ENCODE peak calls at places on chromosomes 16 and 17, in seven cellular contexts. P, C, H, Q, F, L and R are unnamed samples.

GRCh38 chr16:84371553-84371865 is 3.2 kb downstream of the ATP2C2 start:
- DNase-seq in P (no peak), C (no peak), H (no peak), Q (no peak), F (no peak), L (no peak), R (no peak)

GRCh38 chr17:75783069-75783783 is 1.4 kb upstream of the UNK start:
- DNase-seq in P (peak; percentile 59), C (peak; percentile 52), H (peak; percentile 80), Q (no peak), F (peak; percentile 30), L (peak; percentile 83), R (no peak)

GRCh38 chr17:78737332-78737731 is 44.7 kb downstream of the CYTH1 start:
- DNase-seq in P (peak; percentile 54), C (no peak), H (no peak), Q (no peak), F (peak; percentile 81), L (no peak), R (no peak)

GRCh38 chr16:74279266-74279665 is 17.3 kb upstream of the PSMD7 start:
- DNase-seq in P (no peak), C (no peak), H (no peak), Q (no peak), F (no peak), L (no peak), R (no peak)

GRCh38 chr17:8018436-8018835 is 16.0 kb downstream of the GUCY2D start:
- DNase-seq in P (no peak), C (no peak), H (no peak), Q (no peak), F (no peak), L (no peak), R (no peak)

GRCh38 chr16:70665806-70666735 is 19.7 kb downstream of the IL34 start:
- DNase-seq in P (no peak), C (no peak), H (no peak), Q (no peak), F (no peak), L (no peak), R (no peak)

GRCh38 chr17:39921323-39921722 is 2.9 kb upstream of the GSDMB start:
- DNase-seq in P (no peak), C (no peak), H (no peak), Q (no peak), F (no peak), L (no peak), R (no peak)

GRCh38 chr16:72301416-72302048 is 129.6 kb upstream of the PMFBP1 start:
- DNase-seq in P (no peak), C (no peak), H (no peak), Q (no peak), F (no peak), L (no peak), R (no peak)

GRCh38 chr17:72383053-72383847 is 262.4 kb downstream of the SOX9 start:
- DNase-seq in P (peak; percentile 3), C (no peak), H (no peak), Q (peak; percentile 66), F (no peak), L (no peak), R (no peak)

GRCh38 chr17:44438634-44439033 is 49.2 kb upstream of the ITGA2B start:
- DNase-seq in P (no peak), C (no peak), H (no peak), Q (no peak), F (peak; percentile 8), L (no peak), R (no peak)

GRCh38 chr17:36918260-36918691 is 19.0 kb upstream of the LHX1 start:
- DNase-seq in P (peak; percentile 54), C (no peak), H (peak; percentile 10), Q (no peak), F (no peak), L (no peak), R (peak; percentile 61)

GRCh38 chr17:67478266-67479118 is 101.4 kb downstream of the PITPNC1 start:
- DNase-seq in P (no peak), C (no peak), H (no peak), Q (no peak), F (no peak), L (no peak), R (no peak)

GRCh38 chr17:39564201-39564828 is 43.4 kb downstream of the NEUROD2 start:
- DNase-seq in P (no peak), C (no peak), H (peak; percentile 8), Q (peak; percentile 66), F (no peak), L (no peak), R (no peak)

GRCh38 chr17:75738218-75738802 is 17.1 kb downstream of the ITGB4 start:
- DNase-seq in P (peak; percentile 37), C (peak; percentile 57), H (no peak), Q (no peak), F (no peak), L (no peak), R (no peak)

GRCh38 chr16:88639231-88640038 is 1.1 kb downstream of the IL17C start:
- DNase-seq in P (no peak), C (no peak), H (no peak), Q (peak; percentile 93), F (peak; percentile 75), L (no peak), R (peak; percentile 74)

GRCh38 chr16:64017789-64018188 is 1104.1 kb downstream of the CDH11 start:
- DNase-seq in P (no peak), C (no peak), H (no peak), Q (no peak), F (no peak), L (no peak), R (no peak)

GRCh38 chr16:52383071-52383470 is 163.9 kb downstream of the TOX3 start:
- DNase-seq in P (no peak), C (no peak), H (no peak), Q (no peak), F (no peak), L (no peak), R (no peak)

GRCh38 chr17:21289902-21290571 is 5.5 kb downstream of the MAP2K3 start:
- DNase-seq in P (no peak), C (no peak), H (no peak), Q (no peak), F (peak; percentile 46), L (no peak), R (no peak)

GRCh38 chr17:21286771-21287702 is 2.5 kb downstream of the MAP2K3 start:
- DNase-seq in P (no peak), C (peak; percentile 33), H (peak; percentile 12), Q (no peak), F (no peak), L (no peak), R (no peak)

GRCh38 chr17:21287703-21288449 is 3.4 kb downstream of the MAP2K3 start:
- DNase-seq in P (no peak), C (peak; percentile 97), H (peak; percentile 96), Q (no peak), F (peak; percentile 43), L (peak; percentile 83), R (peak; percentile 43)

GRCh38 chr17:21289175-21289901 is 4.8 kb downstream of the MAP2K3 start:
- DNase-seq in P (no peak), C (no peak), H (no peak), Q (no peak), F (no peak), L (no peak), R (no peak)

DNA sequence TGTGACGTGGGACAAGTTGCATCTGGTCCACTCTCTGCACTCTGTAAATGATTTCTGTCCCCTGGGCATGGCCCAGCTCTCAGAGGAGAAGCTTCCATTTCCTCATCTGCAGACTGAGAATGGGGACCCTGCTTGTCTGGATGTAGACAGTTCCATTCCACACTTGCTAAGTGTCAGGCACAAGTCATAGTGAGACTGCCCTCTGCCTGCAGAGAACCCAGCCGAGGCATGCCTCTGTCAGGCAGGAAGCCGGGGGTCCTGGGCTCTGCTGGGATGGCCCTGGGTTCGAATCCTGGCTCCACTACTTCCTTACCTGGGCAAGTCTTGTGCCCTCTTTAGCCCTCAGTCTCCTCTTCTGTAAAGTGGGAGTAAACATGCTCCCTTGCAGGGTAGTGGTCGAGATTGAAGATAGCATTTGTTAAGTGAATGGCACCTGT is 4.1 kb downstream of the MAP2K3 start:
- DNase-seq in P (no peak), C (no peak), H (no peak), Q (no peak), F (no peak), L (peak; percentile 32), R (no peak)
- TF ChIP-seq JUND in P (no peak), C (no peak), H (no peak), Q (no peak), F (no peak), L (no peak), R (no peak)

DNA sequence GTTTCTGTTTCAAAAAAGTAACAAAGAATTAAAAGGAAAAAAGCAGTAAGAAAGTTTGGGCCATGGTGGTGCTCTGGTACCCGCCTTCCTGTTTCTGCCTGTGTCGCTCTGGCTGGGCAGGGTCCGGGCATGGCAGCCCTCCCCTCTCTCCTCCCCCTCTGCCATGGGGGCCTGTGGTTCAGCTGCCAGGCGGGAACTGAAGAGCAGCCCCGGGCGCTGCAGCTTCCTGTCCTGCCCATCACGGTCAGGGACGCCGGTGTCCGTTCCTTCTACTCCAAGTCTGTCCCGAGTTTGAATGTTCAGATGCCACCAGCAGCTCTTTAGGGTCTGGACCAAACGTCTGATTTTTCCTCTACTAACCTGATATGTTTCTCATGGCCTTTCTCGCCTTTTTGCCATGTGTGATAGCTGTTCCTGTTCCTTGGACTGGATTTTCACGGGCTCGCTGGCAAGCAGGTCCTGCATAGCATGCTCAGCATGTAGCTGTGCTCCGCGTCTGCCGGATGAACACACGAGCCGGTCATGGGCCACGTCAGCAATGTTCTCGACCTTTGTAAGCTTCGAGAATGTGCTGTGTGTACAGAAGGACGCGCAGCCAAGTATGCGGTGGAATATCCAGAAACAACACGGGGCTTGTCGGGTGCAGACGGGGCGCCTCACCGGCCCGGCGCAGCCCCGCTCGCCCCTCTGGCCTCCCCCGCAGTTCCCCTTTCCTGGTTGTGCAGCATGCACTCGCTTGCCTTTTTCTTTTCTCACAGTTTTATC is 42.0 kb downstream of the RPTOR start:
- DNase-seq in P (no peak), C (no peak), H (no peak), Q (no peak), F (peak; percentile 95), L (no peak), R (no peak)
- TF ChIP-seq JUND in P (no peak), C (no peak), H (no peak), Q (no peak), F (no peak), L (no peak), R (no peak)

GRCh38 chr17:28878981-28879380 is 18.6 kb downstream of the FLOT2 start:
- DNase-seq in P (peak; percentile 83), C (peak; percentile 57), H (peak; percentile 67), Q (peak; percentile 75), F (peak; percentile 52), L (no peak), R (peak; percentile 97)

GRCh38 chr17:28880572-28880945 is 17.0 kb downstream of the FLOT2 start:
- DNase-seq in P (no peak), C (no peak), H (no peak), Q (no peak), F (no peak), L (no peak), R (no peak)

GRCh38 chr17:28879886-28880571 is 17.5 kb downstream of the FLOT2 start:
- DNase-seq in P (peak; percentile 72), C (no peak), H (no peak), Q (no peak), F (no peak), L (no peak), R (no peak)

GRCh38 chr17:28875856-28876564 is 21.2 kb downstream of the ERAL1 start:
- DNase-seq in P (no peak), C (no peak), H (no peak), Q (no peak), F (no peak), L (no peak), R (peak; percentile 34)

GRCh38 chr17:28878158-28878910 is 19.2 kb downstream of the FLOT2 start:
- DNase-seq in P (no peak), C (no peak), H (no peak), Q (no peak), F (no peak), L (no peak), R (no peak)
- TF ChIP-seq JUND in P (no peak), C (no peak), H (no peak), Q (no peak), F (no peak), L (no peak), R (no peak)

GRCh38 chr17:33651631-33652030 is 358.5 kb upstream of the ASIC2 start:
- DNase-seq in P (peak; percentile 11), C (no peak), H (no peak), Q (no peak), F (no peak), L (no peak), R (peak; percentile 16)
- TF ChIP-seq JUND in P (no peak), C (no peak), H (no peak), Q (no peak), F (no peak), L (no peak), R (no peak)